ENCODE peak calls at places on chromosomes 1 and 21, in seven cellular contexts. B, U, A, R, P, T and O are unnamed samples.
A peak's percentile ranks its signal among the peaks of the same experiment; 100 is the strongest.

GRCh38 chr1:24892188-24893153 is 37.6 kb downstream of the RUNX3 start:
- DNase-seq in B (no peak), U (no peak), A (no peak), R (peak; percentile 32), P (no peak), T (no peak), O (no peak)

GRCh38 chr1:23577056-23577985 is 18.0 kb upstream of the ID3 start:
- DNase-seq in B (no peak), U (peak; percentile 50), A (no peak), R (no peak), P (peak; percentile 79), T (peak; percentile 92), O (no peak)

GRCh38 chr1:32626176-32626575 is 24.2 kb downstream of the ZBTB8OS start:
- DNase-seq in B (no peak), U (no peak), A (no peak), R (no peak), P (no peak), T (no peak), O (no peak)

GRCh38 chr1:64136749-64137568 is 66.5 kb upstream of the UBE2U start:
- DNase-seq in B (peak; percentile 46), U (peak; percentile 64), A (peak; percentile 57), R (peak; percentile 93), P (peak; percentile 56), T (peak; percentile 31), O (peak; percentile 34)

GRCh38 chr21:34967509-34968289 is 81.4 kb downstream of the RUNX1 start:
- DNase-seq in B (no peak), U (peak; percentile 37), A (no peak), R (no peak), P (peak; percentile 42), T (no peak), O (no peak)

GRCh38 chr1:56034222-56034621 is 545.1 kb downstream of the PLPP3 start:
- DNase-seq in B (no peak), U (no peak), A (no peak), R (no peak), P (no peak), T (no peak), O (no peak)

GRCh38 chr1:6184083-6184783 is 4.1 kb upstream of the CHD5 start:
- DNase-seq in B (no peak), U (no peak), A (no peak), R (no peak), P (no peak), T (no peak), O (no peak)

GRCh38 chr1:11576109-11576875 is 77.9 kb downstream of the FBXO2 start:
- DNase-seq in B (no peak), U (no peak), A (peak; percentile 58), R (no peak), P (no peak), T (no peak), O (no peak)

GRCh38 chr1:193569096-193569495 is 382.7 kb upstream of the B3GALT2 start:
- DNase-seq in B (no peak), U (no peak), A (no peak), R (no peak), P (no peak), T (no peak), O (no peak)

GRCh38 chr1:205350626-205351235 is 6.0 kb downstream of the KLHDC8A start:
- DNase-seq in B (no peak), U (no peak), A (no peak), R (no peak), P (peak; percentile 18), T (no peak), O (no peak)

GRCh38 chr1:87045757-87046422 is 131.5 kb downstream of the HS2ST1 start:
- DNase-seq in B (no peak), U (no peak), A (no peak), R (no peak), P (no peak), T (no peak), O (no peak)

GRCh38 chr1:3676581-3677410 is 24.5 kb downstream of the TP73 start:
- DNase-seq in B (no peak), U (no peak), A (no peak), R (no peak), P (no peak), T (peak; percentile 93), O (no peak)

GRCh38 chr1:85088408-85088784 is 40.1 kb upstream of the MCOLN3 start:
- DNase-seq in B (no peak), U (no peak), A (no peak), R (no peak), P (no peak), T (no peak), O (no peak)

GRCh38 chr1:187032316-187032981 is 203.7 kb downstream of the PLA2G4A start:
- DNase-seq in B (no peak), U (no peak), A (no peak), R (no peak), P (no peak), T (no peak), O (no peak)

GRCh38 chr1:20093940-20094391 is 24.0 kb downstream of the PLA2G5 start:
- DNase-seq in B (no peak), U (no peak), A (no peak), R (no peak), P (no peak), T (no peak), O (no peak)

GRCh38 chr1:86913399-86913895 is 479 bp downstream of the SELENOF start:
- DNase-seq in B (no peak), U (peak; percentile 16), A (no peak), R (no peak), P (peak; percentile 16), T (peak; percentile 52), O (no peak)

GRCh38 chr1:199044191-199044590 is 405.4 kb downstream of the PTPRC start:
- DNase-seq in B (no peak), U (no peak), A (no peak), R (no peak), P (no peak), T (no peak), O (no peak)

GRCh38 chr21:32463367-32463766 is 50.9 kb downstream of the EVA1C start:
- DNase-seq in B (peak; percentile 69), U (no peak), A (no peak), R (no peak), P (no peak), T (no peak), O (no peak)

GRCh38 chr1:119140177-119141019 is at the start of gene WARS2:
- DNase-seq in B (peak; percentile 97), U (peak; percentile 92), A (peak; percentile 86), R (peak; percentile 91), P (peak; percentile 95), T (peak; percentile 93), O (peak; percentile 97)

GRCh38 chr1:119139393-119139792 is 1.1 kb downstream of the WARS2 start:
- DNase-seq in B (no peak), U (no peak), A (no peak), R (no peak), P (no peak), T (peak; percentile 44), O (no peak)

GRCh38 chr1:119141660-119142059 is 1.2 kb upstream of the WARS2 start:
- DNase-seq in B (no peak), U (no peak), A (no peak), R (no peak), P (no peak), T (no peak), O (no peak)

GRCh38 chr1:119141020-119141424 is 569 bp upstream of the WARS2 start:
- DNase-seq in B (no peak), U (no peak), A (no peak), R (peak; percentile 66), P (peak; percentile 29), T (peak; percentile 7), O (no peak)

GRCh38 chr1:119139857-119140176 is 636 bp downstream of the WARS2 start:
- DNase-seq in B (no peak), U (no peak), A (no peak), R (no peak), P (no peak), T (no peak), O (no peak)
- TF ChIP-seq JUND in B (no peak), U (no peak), A (no peak), R (no peak), P (no peak), T (no peak), O (no peak)

DNA sequence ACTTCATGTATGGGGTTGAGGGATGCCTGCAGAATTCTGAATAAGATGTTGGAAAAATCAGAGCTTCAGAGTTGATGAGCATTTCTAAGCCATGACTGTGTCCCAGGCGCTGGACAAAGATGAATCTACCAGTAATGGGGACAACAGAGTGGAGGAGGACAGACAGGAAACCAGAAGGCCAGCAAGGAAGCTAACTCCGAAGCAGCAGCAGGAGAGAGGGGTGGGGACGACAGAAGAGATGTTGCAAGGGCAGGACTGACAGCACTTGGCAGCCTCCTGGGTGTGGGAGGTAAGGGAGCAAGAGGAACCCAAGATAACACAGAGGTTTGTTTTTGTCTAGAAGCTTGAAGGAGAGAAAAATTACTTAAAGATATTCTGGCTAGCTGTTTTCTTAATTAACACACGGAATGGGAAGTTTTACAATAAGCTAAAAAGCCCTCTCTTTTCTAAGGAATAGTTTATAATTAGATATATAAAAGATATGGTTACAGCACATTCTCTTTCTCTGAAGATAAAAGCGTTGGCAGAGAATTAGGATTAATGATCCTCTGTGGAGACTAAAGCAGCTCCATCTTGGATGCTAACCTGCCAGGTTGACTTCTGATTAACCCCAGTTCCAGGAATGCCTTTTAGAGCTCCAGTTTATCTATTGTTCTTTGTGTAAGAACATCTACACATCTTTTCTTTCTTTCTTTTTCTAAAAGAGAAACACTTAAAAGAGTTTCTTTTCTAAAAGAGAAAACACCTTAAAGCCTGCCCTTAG is 92.7 kb downstream of the TENT5C start:
- DNase-seq in B (no peak), U (no peak), A (no peak), R (no peak), P (no peak), T (no peak), O (no peak)
- TF ChIP-seq JUND in B (no peak), U (no peak), A (no peak), R (no peak), P (no peak), T (no peak), O (no peak)

GRCh38 chr1:171965802-171966201 is 124.5 kb downstream of the DNM3 start:
- DNase-seq in B (no peak), U (no peak), A (no peak), R (no peak), P (no peak), T (no peak), O (no peak)

GRCh38 chr1:171966426-171967220 is 125.3 kb downstream of the DNM3 start:
- DNase-seq in B (no peak), U (no peak), A (no peak), R (no peak), P (no peak), T (no peak), O (no peak)

GRCh38 chr1:171961861-171962260 is 120.6 kb downstream of the DNM3 start:
- DNase-seq in B (no peak), U (no peak), A (no peak), R (no peak), P (no peak), T (no peak), O (no peak)

DNA sequence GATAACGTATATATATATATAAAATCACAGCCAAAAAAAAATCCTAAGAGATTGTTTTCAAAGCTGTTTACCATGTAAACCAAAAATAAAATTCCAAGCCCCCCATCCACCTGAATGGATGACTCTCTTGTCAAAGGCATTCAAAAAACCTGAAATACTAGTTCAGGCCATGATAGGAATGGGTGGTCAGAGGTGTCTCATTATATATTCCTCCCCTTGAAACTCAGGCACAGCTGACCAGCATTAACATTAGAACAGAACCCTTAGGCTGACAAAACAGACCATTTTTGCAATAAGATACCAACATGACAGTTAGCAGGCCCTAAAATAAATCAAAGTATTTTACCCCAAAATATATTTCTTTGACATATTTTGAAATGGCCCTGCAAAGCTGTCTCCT is 122.5 kb downstream of the DNM3 start:
- DNase-seq in B (no peak), U (no peak), A (no peak), R (no peak), P (no peak), T (no peak), O (no peak)
- TF ChIP-seq JUND in B (no peak), U (no peak), A (no peak), R (no peak), P (no peak), T (no peak), O (no peak)

GRCh38 chr1:62407398-62408009 is 29.3 kb upstream of the USP1 start:
- DNase-seq in B (peak; percentile 33), U (peak; percentile 60), A (peak; percentile 65), R (no peak), P (peak; percentile 53), T (no peak), O (peak; percentile 6)
- TF ChIP-seq JUND in B (no peak), U (no peak), A (no peak), R (no peak), P (no peak), T (no peak), O (no peak)